ENCODE peak calls at places on chromosomes 13 and 19, in eight cellular contexts. O, T, G, A, Y, K, D and U are unnamed samples.

GRCh38 chr13:113148407-113148806 is 10.0 kb upstream of the PROZ start:
- DNase-seq in Y (no peak), T (no peak), K (no peak), O (no peak), G (no peak), A (no peak), D (no peak), U (no peak)

GRCh38 chr13:69287050-69287698 is 820.5 kb upstream of the ATXN8OS start:
- DNase-seq in K (no peak), Y (peak), A (no peak), T (no peak), D (no peak), G (no peak), O (no peak), U (no peak)

GRCh38 chr19:17450264-17451075 is 2.0 kb upstream of the TMEM221 start:
- DNase-seq in G (no peak), O (no peak), T (no peak), D (no peak), Y (peak), A (no peak), K (no peak), U (no peak)

GRCh38 chr13:33490461-33491327 is 205.1 kb upstream of the STARD13 start:
- DNase-seq in T (peak), G (no peak), O (no peak), K (peak), A (no peak), Y (no peak), D (peak), U (no peak)

GRCh38 chr19:11264452-11265176 is 2.3 kb upstream of the DOCK6 start:
- DNase-seq in G (no peak), D (peak), Y (peak), K (peak), O (peak), A (no peak), T (peak), U (no peak)

GRCh38 chr13:109214393-109214792 is 572.0 kb downstream of the IRS2 start:
- DNase-seq in Y (no peak), D (no peak), K (no peak), A (peak), O (no peak), T (no peak), G (no peak), U (no peak)

GRCh38 chr13:46232281-46232680 is 20.6 kb downstream of the LRRC63 start:
- DNase-seq in O (no peak), G (no peak), A (no peak), D (no peak), K (no peak), Y (no peak), T (no peak), U (no peak)

GRCh38 chr19:44807162-44807561 is 1.7 kb upstream of the BCAM start:
- DNase-seq in A (no peak), G (no peak), Y (no peak), K (no peak), T (no peak), D (peak), O (peak), U (no peak)

GRCh38 chr13:54210397-54211050 is 1181.9 kb downstream of the OLFM4 start:
- DNase-seq in T (no peak), D (no peak), K (no peak), G (no peak), A (no peak), O (no peak), Y (no peak), U (no peak)

GRCh38 chr19:49631610-49632192 is 8.2 kb downstream of the RRAS start:
- DNase-seq in A (no peak), Y (no peak), G (no peak), D (no peak), O (no peak), K (no peak), T (no peak), U (no peak)

GRCh38 chr13:47426126-47426849 is 529.4 kb upstream of the HTR2A start:
- DNase-seq in G (peak), O (no peak), K (peak), D (no peak), Y (no peak), T (peak), A (peak), U (peak)

GRCh38 chr19:48230555-48231129 is 25.1 kb downstream of the CARD8 start:
- DNase-seq in K (no peak), Y (no peak), O (no peak), D (no peak), A (no peak), G (no peak), T (no peak), U (no peak)

GRCh38 chr19:19259741-19260140 is 13.4 kb downstream of the TM6SF2 start:
- DNase-seq in A (peak), O (no peak), T (no peak), D (peak), K (no peak), Y (peak), G (no peak), U (no peak)

GRCh38 chr13:35712907-35713685 is 236.6 kb upstream of the MAB21L1 start:
- DNase-seq in A (peak), Y (no peak), K (no peak), T (no peak), G (peak), D (peak), O (no peak), U (peak)

GRCh38 chr13:114225610-114226009 is 9.1 kb upstream of the CDC16 start:
- DNase-seq in G (no peak), K (no peak), O (no peak), T (no peak), Y (no peak), D (no peak), A (no peak), U (no peak)

GRCh38 chr19:1657632-1658445 is 5.4 kb upstream of the TCF3 start:
- DNase-seq in A (no peak), O (peak), T (no peak), D (no peak), K (no peak), Y (no peak), G (no peak), U (no peak)

GRCh38 chr13:94966380-94966779 is 254.0 kb upstream of the SOX21 start:
- DNase-seq in D (no peak), K (no peak), A (no peak), O (no peak), Y (no peak), G (no peak), T (no peak), U (no peak)

GRCh38 chr13:27712421-27712820 is 79.9 kb upstream of the GSX1 start:
- DNase-seq in A (peak), G (no peak), O (peak), K (peak), D (no peak), T (peak), Y (no peak), U (no peak)

GRCh38 chr13:48000559-48001126 is 430 bp downstream of the SUCLA2 start:
- DNase-seq in T (peak), K (no peak), A (no peak), O (no peak), G (no peak), Y (no peak), D (peak), U (no peak)

GRCh38 chr19:55703790-55704215 is 28.8 kb downstream of the EPN1 start:
- DNase-seq in G (no peak), T (no peak), O (no peak), D (peak), K (no peak), Y (no peak), A (peak), U (no peak)

GRCh38 chr13:112348642-112349345 is 27.4 kb upstream of the SPACA7 start:
- DNase-seq in G (no peak), K (no peak), D (no peak), A (no peak), Y (no peak), T (no peak), O (no peak), U (no peak)

GRCh38 chr13:66558511-66558910 is 671.6 kb downstream of the PCDH9 start:
- DNase-seq in O (no peak), A (peak), Y (no peak), D (no peak), T (no peak), G (peak), K (no peak), U (no peak)

GRCh38 chr19:27773318-27774094 is 1439.4 kb downstream of the UQCRFS1 start:
- DNase-seq in Y (no peak), G (no peak), O (no peak), D (no peak), T (no peak), K (no peak), A (no peak), U (no peak)

GRCh38 chr13:24540236-24541126 is 27.9 kb upstream of the PARP4 start:
- DNase-seq in K (no peak), T (no peak), G (no peak), D (peak), A (peak), Y (no peak), O (peak), U (no peak)
- TF ChIP-seq CTCF in K (no peak), T (no peak), G (peak), D (peak), A (peak), Y (no peak), O (no peak), U (peak)

GRCh38 chr19:23439623-23440022 is 44.4 kb upstream of the ZNF91 start:
- DNase-seq in G (no peak), K (no peak), T (no peak), A (peak), O (no peak), D (peak), Y (no peak), U (no peak)
- TF ChIP-seq CTCF in G (no peak), K (no peak), T (no peak), A (peak), O (no peak), D (peak), Y (peak), U (no peak)

GRCh38 chr19:43316591-43317319 is 36.7 kb upstream of the CD177 start:
- DNase-seq in T (no peak), O (no peak), G (no peak), D (peak), K (no peak), Y (peak), A (peak), U (no peak)
- TF ChIP-seq CTCF in T (no peak), O (no peak), G (peak), D (peak), K (no peak), Y (peak), A (peak), U (peak)

DNA sequence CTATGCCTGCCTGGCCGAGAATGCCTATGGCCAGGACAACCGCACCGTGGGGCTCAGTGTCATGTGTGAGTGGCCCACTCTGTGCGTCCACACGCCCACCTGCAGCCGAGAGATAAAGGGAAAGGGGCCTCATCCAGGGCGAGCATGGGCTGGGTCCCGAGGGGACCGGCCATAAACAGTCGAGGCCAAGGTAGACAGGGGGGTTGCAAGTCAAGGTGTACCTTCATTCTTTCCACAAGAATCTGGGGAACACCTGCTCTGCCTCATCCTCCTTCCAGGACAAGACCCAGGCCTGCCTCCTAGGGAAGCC is 8.3 kb downstream of the MAG start:
- DNase-seq in Y (no peak), T (no peak), G (no peak), O (no peak), D (no peak), A (no peak), K (no peak), U (no peak)
- TF ChIP-seq CTCF in Y (no peak), T (no peak), G (no peak), O (no peak), D (no peak), A (no peak), K (no peak), U (no peak)

DNA sequence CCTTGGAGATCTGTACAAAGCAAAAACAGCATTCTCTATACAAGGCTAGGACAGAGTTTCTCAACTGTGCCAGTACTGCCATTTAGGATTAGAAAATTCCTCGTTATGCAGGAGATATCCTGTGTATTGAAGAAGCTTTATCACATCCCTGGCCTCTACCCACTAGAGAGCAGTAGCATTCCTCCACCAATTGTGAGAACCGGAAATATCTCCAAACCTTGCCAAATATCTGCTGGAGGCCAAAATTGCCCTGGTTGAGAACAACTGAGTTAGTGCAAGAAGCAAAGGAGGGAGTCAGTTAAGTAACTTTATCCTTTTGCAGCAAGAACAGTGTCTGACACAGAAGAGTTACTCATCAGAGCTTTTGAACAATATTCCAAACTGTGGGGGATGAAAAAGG is 16.2 kb upstream of the FREM2 start:
- DNase-seq in G (no peak), T (no peak), K (no peak), O (no peak), A (peak), D (no peak), Y (no peak), U (no peak)
- TF ChIP-seq CTCF in G (no peak), T (no peak), K (no peak), O (no peak), A (peak), D (peak), Y (no peak), U (no peak)

DNA sequence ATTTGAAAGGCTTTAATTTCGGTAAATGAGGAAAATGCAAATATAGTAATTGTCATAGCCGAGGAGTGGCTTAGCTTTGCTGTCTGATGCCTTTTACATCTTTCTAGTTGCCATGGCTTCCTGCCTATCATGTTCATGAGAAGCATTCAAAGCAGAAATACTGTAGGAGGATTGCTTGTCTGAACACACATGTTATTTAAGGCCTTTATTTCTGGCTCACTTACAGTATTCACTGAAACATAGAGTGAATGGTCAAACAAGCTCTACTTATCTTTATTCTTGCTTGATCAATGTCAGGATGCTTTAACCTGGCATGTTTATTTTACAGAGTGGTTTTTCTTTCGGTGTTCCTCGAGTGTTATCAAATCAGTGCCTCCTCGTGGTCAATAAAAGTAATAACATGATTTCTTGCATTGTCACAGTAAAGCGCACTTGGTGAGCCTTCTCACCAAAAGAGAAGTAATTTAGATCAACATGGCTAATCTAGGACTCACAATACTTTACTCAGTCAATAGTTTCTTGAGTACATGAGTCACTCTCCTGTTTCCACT is 73.5 kb upstream of the PCDH17 start:
- DNase-seq in T (no peak), K (no peak), Y (no peak), G (no peak), O (no peak), D (peak), A (no peak), U (no peak)
- TF ChIP-seq CTCF in T (no peak), K (no peak), Y (peak), G (no peak), O (peak), D (peak), A (no peak), U (no peak)

GRCh38 chr13:111048387-111048786 is 66.7 kb upstream of the ARHGEF7 start:
- DNase-seq in G (no peak), A (no peak), O (no peak), T (no peak), D (no peak), Y (no peak), K (no peak), U (no peak)

GRCh38 chr13:111051041-111051440 is 64.1 kb upstream of the ARHGEF7 start:
- DNase-seq in K (no peak), T (no peak), G (no peak), D (no peak), A (no peak), Y (no peak), O (no peak), U (no peak)

GRCh38 chr13:111049791-111050538 is 65.1 kb upstream of the ARHGEF7 start:
- DNase-seq in A (peak), O (no peak), D (peak), G (no peak), K (peak), Y (peak), T (peak), U (no peak)

GRCh38 chr13:111051656-111052232 is 63.4 kb upstream of the ARHGEF7 start:
- DNase-seq in K (no peak), D (no peak), G (no peak), A (no peak), O (no peak), Y (no peak), T (no peak), U (no peak)

DNA sequence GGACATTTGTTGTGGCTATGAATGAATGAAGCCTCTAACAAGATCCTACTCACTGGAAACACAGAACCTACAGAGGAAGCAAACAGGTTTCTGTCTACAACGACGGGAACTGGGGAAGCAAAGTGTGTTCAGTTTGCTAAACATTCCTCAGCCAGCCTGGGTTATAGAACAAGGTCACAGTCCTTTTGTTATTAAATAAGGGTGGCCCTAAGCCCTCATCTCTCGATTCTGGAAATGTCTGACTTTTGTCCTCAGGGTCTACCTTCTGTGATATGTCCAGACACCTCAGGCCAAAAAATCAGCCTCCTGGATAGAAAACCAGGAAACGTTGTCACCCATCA is 64.6 kb upstream of the ARHGEF7 start:
- DNase-seq in G (no peak), Y (no peak), K (no peak), A (no peak), O (no peak), T (no peak), D (no peak), U (no peak)
- TF ChIP-seq CTCF in G (no peak), Y (no peak), K (no peak), A (no peak), O (no peak), T (no peak), D (no peak), U (no peak)

GRCh38 chr19:13718733-13719132 is 45.6 kb upstream of the MRI1 start:
- DNase-seq in D (peak), T (peak), G (peak), Y (peak), A (peak), K (no peak), O (no peak), U (peak)
- TF ChIP-seq CTCF in D (peak), T (peak), G (peak), Y (no peak), A (no peak), K (peak), O (no peak), U (peak)

DNA sequence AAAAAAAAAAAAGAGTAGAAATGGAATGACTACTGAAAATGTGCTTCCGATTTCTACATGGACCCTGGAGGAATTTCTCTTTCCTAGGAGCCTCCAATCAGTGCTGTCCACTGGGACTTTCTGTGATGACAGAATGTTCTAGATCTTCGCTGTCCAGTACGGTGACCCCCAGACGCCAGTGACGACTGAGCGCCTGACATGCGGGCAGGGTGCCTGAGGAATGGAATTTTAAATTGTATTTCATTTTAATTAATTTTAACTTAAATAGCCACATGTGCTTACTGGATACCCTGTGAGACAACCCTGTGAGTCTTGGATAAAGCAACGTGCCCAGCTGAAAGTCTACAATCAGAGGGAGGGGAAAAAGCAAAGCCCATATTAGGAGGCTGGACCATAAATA is 4.1 kb upstream of the TLE6 start:
- DNase-seq in G (no peak), O (no peak), K (peak), T (peak), D (no peak), A (peak), Y (no peak), U (no peak)
- TF ChIP-seq CTCF in G (no peak), O (no peak), K (no peak), T (no peak), D (no peak), A (no peak), Y (no peak), U (no peak)

DNA sequence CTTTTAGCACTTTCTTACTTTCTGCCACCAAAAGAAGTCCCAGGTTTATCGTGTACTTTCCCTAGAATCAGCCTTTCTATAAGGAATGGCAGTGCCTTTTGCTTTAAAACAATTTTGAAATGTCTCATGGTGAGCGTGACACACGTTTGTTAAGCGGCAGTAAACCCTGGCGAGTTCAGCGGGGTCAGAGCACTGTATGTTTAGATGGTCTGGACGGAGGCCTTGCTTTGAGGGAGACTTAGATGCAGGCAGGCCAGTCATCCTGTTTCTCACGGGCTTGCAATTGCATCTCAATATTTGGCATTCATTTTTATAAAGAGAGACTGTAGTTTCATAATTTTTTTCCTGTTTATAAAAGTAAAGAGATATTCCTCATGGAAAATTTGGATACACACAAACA is 96.4 kb downstream of the TNFRSF19 start:
- DNase-seq in O (no peak), T (no peak), G (no peak), A (no peak), K (no peak), Y (no peak), D (no peak), U (no peak)
- TF ChIP-seq CTCF in O (no peak), T (no peak), G (no peak), A (no peak), K (no peak), Y (no peak), D (no peak), U (no peak)